ENCODE peak calls at places on chromosome 11, in eight cellular contexts. N, X, Y, L, H, M, U and K are unnamed samples.

GRCh38 chr11:78192911-78193341 is 4.2 kb downstream of the USP35 start:
- DNase-seq in H (no peak), N (no peak), X (no peak), U (peak; percentile 52), M (no peak), L (no peak), Y (no peak), K (no peak)

GRCh38 chr11:112128483-112129121 is 35.3 kb downstream of the IL18 start:
- DNase-seq in N (no peak), L (peak; percentile 83), Y (peak; percentile 57), M (peak; percentile 17), U (peak; percentile 76), H (peak; percentile 64), X (no peak), K (peak; percentile 34)

GRCh38 chr11:48170176-48170839 is 46.3 kb upstream of the OR4B1 start:
- DNase-seq in H (no peak), Y (no peak), L (peak; percentile 40), X (no peak), N (no peak), M (no peak), U (no peak), K (no peak)

GRCh38 chr11:1737080-1737757 is 13.2 kb downstream of the IFITM10 start:
- DNase-seq in L (no peak), N (no peak), Y (no peak), M (no peak), H (no peak), X (no peak), U (no peak), K (no peak)

GRCh38 chr11:22536036-22536435 is 89.6 kb downstream of the FANCF start:
- DNase-seq in L (no peak), H (no peak), X (no peak), N (no peak), U (no peak), Y (no peak), M (no peak), K (no peak)

GRCh38 chr11:117217685-117218084 is 14.2 kb downstream of the PCSK7 start:
- DNase-seq in X (no peak), U (no peak), N (no peak), M (no peak), L (no peak), H (no peak), Y (no peak), K (no peak)

GRCh38 chr11:125188021-125188420 is 23.5 kb downstream of the PKNOX2 start:
- DNase-seq in L (no peak), Y (no peak), M (no peak), U (no peak), X (no peak), N (no peak), H (no peak), K (no peak)

GRCh38 chr11:2298795-2299747 is 2.6 kb downstream of the C11orf21 start:
- DNase-seq in M (no peak), L (no peak), N (no peak), Y (peak; percentile 36), X (peak; percentile 72), H (no peak), U (no peak), K (no peak)

GRCh38 chr11:88179966-88180629 is 4.9 kb upstream of the RAB38 start:
- DNase-seq in U (no peak), M (no peak), L (no peak), H (no peak), X (no peak), N (no peak), Y (no peak), K (no peak)

GRCh38 chr11:120789391-120789790 is 234.5 kb upstream of the TBCEL start:
- DNase-seq in M (no peak), N (no peak), Y (no peak), X (no peak), U (no peak), H (no peak), L (no peak), K (no peak)

GRCh38 chr11:94721565-94722292 is 46.4 kb upstream of the AMOTL1 start:
- DNase-seq in M (no peak), H (no peak), X (no peak), U (no peak), L (no peak), N (no peak), Y (no peak), K (no peak)

GRCh38 chr11:1257916-1258315 is 35.0 kb downstream of the MUC5B start:
- DNase-seq in H (no peak), Y (no peak), U (no peak), L (no peak), N (no peak), X (no peak), M (no peak), K (no peak)

GRCh38 chr11:86983071-86983488 is 27.9 kb upstream of the FZD4 start:
- DNase-seq in M (no peak), H (no peak), L (no peak), N (no peak), U (peak; percentile 39), X (no peak), Y (no peak), K (no peak)

GRCh38 chr11:86891020-86891419 is 64.2 kb downstream of the FZD4 start:
- DNase-seq in H (no peak), M (no peak), L (no peak), X (no peak), N (no peak), U (no peak), Y (no peak), K (no peak)

GRCh38 chr11:45959851-45960250 is 37.4 kb downstream of the LARGE2 start:
- DNase-seq in U (no peak), H (no peak), Y (no peak), L (peak; percentile 18), X (no peak), N (no peak), M (no peak), K (no peak)